ENCODE peak calls at places on chromosomes 6 and 20, in five cellular contexts. F is tibial nerve; Q is stimulated activated CD4-positive, alpha-beta T cell treated with anti-CD3 and anti-CD28 coated beads, Interleukin-15, amount 100 ng/mL, for 1 hour; P is OCI-M1; L is AG09319. N is an unnamed sample.

GRCh38 chr6:158283304-158284005 is 28.8 kb upstream of the TULP4 start:
- DNase-seq in L (no peak), F (no peak), Q (no peak), P (peak), N (peak)

GRCh38 chr6:134512946-134513345 is 195.0 kb upstream of the SGK1 start:
- DNase-seq in L (no peak), Q (no peak), P (no peak), F (no peak), N (no peak)

GRCh38 chr6:139650941-139651340 is 276.5 kb upstream of the CITED2 start:
- DNase-seq in F (no peak), Q (no peak), P (no peak), L (no peak), N (no peak)

GRCh38 chr6:99522531-99522930 is 7.3 kb upstream of the USP45 start:
- DNase-seq in Q (no peak), L (no peak), F (no peak), P (no peak), N (no peak)

GRCh38 chr6:109507490-109508072 is 24.6 kb upstream of the ZBTB24 start:
- DNase-seq in F (no peak), P (no peak), L (no peak), Q (no peak), N (no peak)

GRCh38 chr6:10555625-10556309 is 34.6 kb downstream of the GCNT2 start:
- DNase-seq in F (no peak), Q (no peak), L (no peak), P (no peak), N (peak)

GRCh38 chr20:58173930-58174707 is 54.3 kb downstream of the ANKRD60 start:
- DNase-seq in P (peak), F (no peak), L (no peak), Q (no peak), N (no peak)

GRCh38 chr20:51665543-51666118 is 102.6 kb downstream of the ATP9A start:
- DNase-seq in Q (no peak), F (no peak), P (no peak), L (no peak), N (no peak)

GRCh38 chr6:89467437-89467836 is 34.5 kb downstream of the ANKRD6 start:
- DNase-seq in P (no peak), L (no peak), Q (no peak), F (no peak), N (no peak)

GRCh38 chr6:3749991-3750323 is 1.6 kb downstream of the PXDC1 start:
- DNase-seq in P (no peak), L (no peak), Q (no peak), F (peak), N (no peak)

GRCh38 chr20:23097636-23098580 is 11.8 kb upstream of the CD93 start:
- DNase-seq in Q (no peak), L (no peak), F (no peak), P (no peak), N (no peak)

GRCh38 chr6:154297711-154298110 is 58.9 kb downstream of the IPCEF1 start:
- DNase-seq in F (no peak), L (no peak), Q (no peak), P (no peak), N (no peak)

GRCh38 chr20:723756-724155 is 44.5 kb downstream of the SLC52A3 start:
- DNase-seq in Q (no peak), L (no peak), P (no peak), F (no peak), N (no peak)

GRCh38 chr6:91428953-91429560 is 842.2 kb upstream of the MAP3K7 start:
- DNase-seq in Q (no peak), L (no peak), F (no peak), P (peak), N (no peak)

GRCh38 chr6:166998256-166999144 is 697 bp upstream of the CEP43 start:
- DNase-seq in Q (no peak), F (no peak), P (no peak), L (no peak), N (no peak)

GRCh38 chr6:12572884-12573824 is 143.4 kb upstream of the PHACTR1 start:
- DNase-seq in L (no peak), F (no peak), P (no peak), Q (no peak), N (no peak)

GRCh38 chr6:7219310-7219709 is 93.7 kb downstream of the SSR1 start:
- DNase-seq in L (no peak), F (no peak), Q (no peak), P (peak), N (no peak)

GRCh38 chr6:166466178-166467122 is 83.7 kb upstream of the MPC1 start:
- DNase-seq in F (no peak), Q (no peak), L (peak), P (no peak), N (no peak)

GRCh38 chr20:58494923-58495622 is 20.1 kb downstream of the APCDD1L start:
- DNase-seq in Q (no peak), L (no peak), P (no peak), F (no peak), N (no peak)

GRCh38 chr6:87487555-87487954 is 14.8 kb downstream of the SLC35A1 start:
- DNase-seq in F (no peak), Q (no peak), P (no peak), L (no peak), N (peak)

GRCh38 chr6:151325075-151326050 is 66.0 kb downstream of the ZBTB2 start:
- DNase-seq in Q (no peak), L (peak), P (no peak), F (peak), N (peak)

GRCh38 chr20:49610701-49611538 is 43.0 kb upstream of the PTGIS start:
- DNase-seq in L (no peak), P (peak), F (peak), Q (peak), N (peak)

GRCh38 chr6:44738652-44739141 is 351.2 kb downstream of the CDC5L start:
- DNase-seq in P (no peak), Q (no peak), L (no peak), F (no peak), N (no peak)

GRCh38 chr20:49518576-49518975 is 36.1 kb upstream of the KCNB1 start:
- DNase-seq in Q (no peak), L (no peak), P (no peak), F (no peak), N (no peak)

GRCh38 chr20:25407311-25408169 is at the start of gene GINS1:
- DNase-seq in F (peak), P (peak), Q (peak), L (no peak), N (peak)

GRCh38 chr20:57680934-57681914 is 28.6 kb downstream of the PMEPA1 start:
- DNase-seq in Q (no peak), P (no peak), L (no peak), F (no peak), N (no peak)

GRCh38 chr6:5582758-5583157 is 321.4 kb downstream of the FARS2 start:
- DNase-seq in F (no peak), L (no peak), Q (no peak), P (no peak), N (no peak)

GRCh38 chr20:33177866-33178265 is 9.9 kb downstream of the BPIFA2 start:
- DNase-seq in F (no peak), P (no peak), L (no peak), Q (no peak), N (no peak)

GRCh38 chr6:78830810-78831209 is 36.5 kb upstream of the IRAK1BP1 start:
- DNase-seq in F (no peak), P (no peak), Q (no peak), L (no peak), N (no peak)

GRCh38 chr6:5213851-5214507 is 46.8 kb downstream of the LYRM4 start:
- DNase-seq in Q (no peak), F (no peak), P (no peak), L (no peak), N (peak)

GRCh38 chr6:118752803-118753202 is 101.4 kb upstream of the CEP85L start:
- DNase-seq in P (no peak), L (no peak), Q (no peak), F (no peak), N (no peak)

GRCh38 chr6:13024616-13025015 is 303.7 kb downstream of the TBC1D7 start:
- DNase-seq in L (no peak), F (no peak), Q (no peak), P (no peak), N (no peak)